ENCODE peak calls at places on chromosomes 3 and 15, in five cellular contexts. T, B, J, H and V are unnamed samples.

GRCh38 chr3:78895528-78895927 is 872.3 kb downstream of the ROBO1 start:
- DNase-seq in T (peak), B (no peak), J (no peak), H (no peak), V (no peak)

GRCh38 chr3:197408177-197408957 is 110.0 kb upstream of the DLG1 start:
- DNase-seq in T (peak), B (no peak), J (no peak), H (no peak), V (no peak)

GRCh38 chr3:23650371-23651140 is 155.2 kb upstream of the UBE2E1 start:
- DNase-seq in T (peak), B (no peak), J (no peak), H (no peak), V (no peak)

GRCh38 chr3:45992133-45992729 is 3.4 kb downstream of the FYCO1 start:
- DNase-seq in T (no peak), B (no peak), J (no peak), H (no peak), V (no peak)

GRCh38 chr15:63226155-63226883 is 36.9 kb downstream of the RAB8B start:
- DNase-seq in T (no peak), B (no peak), J (no peak), H (no peak), V (no peak)

GRCh38 chr15:41971089-41971892 is 1.1 kb downstream of the EHD4 start:
- DNase-seq in T (peak), B (peak), J (peak), H (peak), V (peak)

GRCh38 chr15:85788796-85789495 is 5.8 kb downstream of the KLHL25 start:
- DNase-seq in T (no peak), B (no peak), J (no peak), H (no peak), V (peak)

GRCh38 chr3:149342413-149343340 is 9.2 kb upstream of the TM4SF18 start:
- DNase-seq in T (peak), B (no peak), J (no peak), H (no peak), V (no peak)

GRCh38 chr15:34047893-34048775 is 9.1 kb upstream of the AVEN start:
- DNase-seq in T (peak), B (no peak), J (no peak), H (no peak), V (no peak)

GRCh38 chr3:15206662-15207576 is 873 bp downstream of the CAPN7 start:
- DNase-seq in T (peak), B (no peak), J (peak), H (peak), V (peak)

GRCh38 chr15:89349212-89349558 is 14.6 kb upstream of the POLG start:
- DNase-seq in T (no peak), B (no peak), J (no peak), H (no peak), V (no peak)